ENCODE peak calls at places on chromosomes 13 and 19, in seven cellular contexts. One of them, this sample, is unnamed.

GRCh38 chr19:45911291-45911690 is 3.3 kb downstream of the NANOS2 start:
- DNase-seq in AG04450: no peak
- DNase-seq in mesothelial cell of epicardium: no peak
- DNase-seq in AG09309: no peak
- DNase-seq in ascending aorta: no peak
- DNase-seq in mucosa of descending colon: no peak
- DNase-seq in bronchial epithelial cell: no peak
- DNase-seq in this sample: no peak

GRCh38 chr19:58562126-58563033 is 4.0 kb upstream of the UBE2M start:
- DNase-seq in AG09309: no peak
- DNase-seq in AG04450: no peak
- DNase-seq in mucosa of descending colon: peak
- DNase-seq in mesothelial cell of epicardium: no peak
- DNase-seq in bronchial epithelial cell: no peak
- DNase-seq in ascending aorta: no peak
- DNase-seq in this sample: no peak

GRCh38 chr19:54172764-54173699 is at the start of gene TMC4:
- DNase-seq in mesothelial cell of epicardium: no peak
- DNase-seq in AG09309: no peak
- DNase-seq in mucosa of descending colon: peak
- DNase-seq in ascending aorta: no peak
- DNase-seq in AG04450: no peak
- DNase-seq in bronchial epithelial cell: peak
- DNase-seq in this sample: no peak

GRCh38 chr13:19860884-19861655 is 2.4 kb downstream of the ZMYM5 start:
- DNase-seq in mucosa of descending colon: no peak
- DNase-seq in AG04450: no peak
- DNase-seq in ascending aorta: no peak
- DNase-seq in mesothelial cell of epicardium: no peak
- DNase-seq in AG09309: no peak
- DNase-seq in bronchial epithelial cell: peak
- DNase-seq in this sample: no peak

GRCh38 chr13:46170687-46171086 is 11.3 kb downstream of the LCP1 start:
- DNase-seq in mesothelial cell of epicardium: no peak
- DNase-seq in AG09309: no peak
- DNase-seq in bronchial epithelial cell: no peak
- DNase-seq in ascending aorta: no peak
- DNase-seq in mucosa of descending colon: no peak
- DNase-seq in AG04450: no peak
- DNase-seq in this sample: no peak

GRCh38 chr13:67742478-67742877 is 512.3 kb upstream of the PCDH9 start:
- DNase-seq in AG04450: no peak
- DNase-seq in mesothelial cell of epicardium: no peak
- DNase-seq in mucosa of descending colon: no peak
- DNase-seq in ascending aorta: no peak
- DNase-seq in AG09309: no peak
- DNase-seq in bronchial epithelial cell: no peak
- DNase-seq in this sample: no peak

GRCh38 chr19:48842744-48843162 is 6.5 kb upstream of the HSD17B14 start:
- DNase-seq in mesothelial cell of epicardium: no peak
- DNase-seq in ascending aorta: no peak
- DNase-seq in AG09309: no peak
- DNase-seq in AG04450: no peak
- DNase-seq in bronchial epithelial cell: peak
- DNase-seq in mucosa of descending colon: no peak
- DNase-seq in this sample: no peak

GRCh38 chr19:10069046-10069445 is 17.1 kb upstream of the SHFL start:
- DNase-seq in ascending aorta: no peak
- DNase-seq in mesothelial cell of epicardium: no peak
- DNase-seq in mucosa of descending colon: no peak
- DNase-seq in bronchial epithelial cell: peak
- DNase-seq in AG04450: no peak
- DNase-seq in AG09309: no peak
- DNase-seq in this sample: no peak

GRCh38 chr13:47249296-47249695 is 352.4 kb upstream of the HTR2A start:
- DNase-seq in mucosa of descending colon: no peak
- DNase-seq in AG04450: no peak
- DNase-seq in AG09309: no peak
- DNase-seq in bronchial epithelial cell: no peak
- DNase-seq in mesothelial cell of epicardium: no peak
- DNase-seq in ascending aorta: no peak
- DNase-seq in this sample: no peak

GRCh38 chr13:105144020-105144419 is 1391.4 kb downstream of the EFNB2 start:
- DNase-seq in AG04450: no peak
- DNase-seq in AG09309: no peak
- DNase-seq in ascending aorta: no peak
- DNase-seq in mucosa of descending colon: no peak
- DNase-seq in bronchial epithelial cell: no peak
- DNase-seq in mesothelial cell of epicardium: no peak
- DNase-seq in this sample: no peak

GRCh38 chr13:112071011-112071901 is 4.3 kb downstream of the SOX1 start:
- DNase-seq in ascending aorta: no peak
- DNase-seq in mucosa of descending colon: no peak
- DNase-seq in bronchial epithelial cell: no peak
- DNase-seq in mesothelial cell of epicardium: no peak
- DNase-seq in AG04450: no peak
- DNase-seq in AG09309: no peak
- DNase-seq in this sample: no peak

GRCh38 chr13:36133950-36134349 is 2.8 kb upstream of the DCLK1 start:
- DNase-seq in mucosa of descending colon: no peak
- DNase-seq in AG09309: no peak
- DNase-seq in bronchial epithelial cell: no peak
- DNase-seq in ascending aorta: no peak
- DNase-seq in AG04450: no peak
- DNase-seq in mesothelial cell of epicardium: no peak
- DNase-seq in this sample: no peak

DNA sequence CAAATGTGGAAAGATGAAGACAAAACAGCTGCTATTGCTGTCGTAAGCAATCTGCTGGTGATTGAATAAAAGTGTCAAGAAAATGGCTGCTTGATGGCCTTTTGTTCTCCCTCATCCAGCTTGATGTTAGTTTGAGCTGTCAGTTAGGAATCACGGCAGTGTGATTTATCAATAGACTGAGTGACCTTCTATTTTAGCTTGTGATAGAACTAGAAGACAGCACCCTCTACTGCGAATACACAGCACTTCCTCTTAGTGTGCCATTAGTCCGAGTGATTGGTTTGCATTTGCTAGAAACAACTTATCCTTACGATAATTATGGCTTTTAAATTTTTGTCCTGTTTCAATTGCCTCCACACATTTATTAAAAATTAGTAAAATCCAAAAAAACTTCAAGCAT is 76.2 kb downstream of the MZT1 start:
- DNase-seq in mesothelial cell of epicardium: no peak
- DNase-seq in AG04450: no peak
- DNase-seq in AG09309: no peak
- DNase-seq in mucosa of descending colon: no peak
- DNase-seq in bronchial epithelial cell: peak
- DNase-seq in ascending aorta: no peak
- DNase-seq in this sample: no peak
- TF ChIP-seq CTCF in mesothelial cell of epicardium: no peak
- TF ChIP-seq CTCF in AG04450: peak
- TF ChIP-seq CTCF in AG09309: no peak
- TF ChIP-seq CTCF in mucosa of descending colon: no peak
- TF ChIP-seq CTCF in bronchial epithelial cell: peak
- TF ChIP-seq CTCF in ascending aorta: no peak
- TF ChIP-seq CTCF in this sample: peak

GRCh38 chr19:37309834-37310575 is 60.9 kb upstream of the ZNF527 start:
- DNase-seq in bronchial epithelial cell: no peak
- DNase-seq in mesothelial cell of epicardium: no peak
- DNase-seq in ascending aorta: no peak
- DNase-seq in mucosa of descending colon: no peak
- DNase-seq in AG04450: no peak
- DNase-seq in AG09309: no peak
- DNase-seq in this sample: no peak
- TF ChIP-seq CTCF in bronchial epithelial cell: peak
- TF ChIP-seq CTCF in mesothelial cell of epicardium: no peak
- TF ChIP-seq CTCF in ascending aorta: no peak
- TF ChIP-seq CTCF in mucosa of descending colon: no peak
- TF ChIP-seq CTCF in AG04450: no peak
- TF ChIP-seq CTCF in AG09309: no peak
- TF ChIP-seq CTCF in this sample: no peak

DNA sequence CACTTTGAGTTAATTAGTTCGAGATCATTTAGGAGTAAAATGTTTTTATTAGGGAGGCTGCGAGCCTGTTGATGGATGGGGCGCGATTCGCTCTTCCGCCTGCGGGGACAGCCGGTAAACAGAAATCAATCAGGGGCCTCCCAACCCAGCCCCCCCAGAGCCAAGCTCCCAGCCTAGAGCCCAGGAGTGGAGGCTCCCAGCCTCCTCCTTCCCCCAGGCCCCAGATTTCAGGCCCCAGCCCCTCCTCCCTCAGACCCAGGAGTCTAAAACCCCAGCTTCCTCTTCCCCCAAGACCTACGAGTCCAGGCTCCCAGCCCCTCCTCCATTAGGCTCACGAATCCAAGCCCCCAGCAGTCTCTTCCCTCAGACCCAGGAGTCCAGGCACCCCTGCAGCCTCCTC is 9.7 kb upstream of the ERFL start:
- DNase-seq in ascending aorta: no peak
- DNase-seq in mesothelial cell of epicardium: no peak
- DNase-seq in mucosa of descending colon: peak
- DNase-seq in AG09309: no peak
- DNase-seq in bronchial epithelial cell: no peak
- DNase-seq in AG04450: no peak
- DNase-seq in this sample: no peak
- TF ChIP-seq CTCF in ascending aorta: no peak
- TF ChIP-seq CTCF in mesothelial cell of epicardium: no peak
- TF ChIP-seq CTCF in mucosa of descending colon: no peak
- TF ChIP-seq CTCF in AG09309: peak
- TF ChIP-seq CTCF in bronchial epithelial cell: no peak
- TF ChIP-seq CTCF in AG04450: no peak
- TF ChIP-seq CTCF in this sample: no peak

GRCh38 chr13:61024046-61024445 is 391.6 kb downstream of the PCDH20 start:
- DNase-seq in ascending aorta: no peak
- DNase-seq in AG09309: no peak
- DNase-seq in bronchial epithelial cell: no peak
- DNase-seq in mesothelial cell of epicardium: no peak
- DNase-seq in AG04450: no peak
- DNase-seq in mucosa of descending colon: no peak
- DNase-seq in this sample: no peak

GRCh38 chr13:61030445-61030844 is 385.2 kb downstream of the PCDH20 start:
- DNase-seq in mucosa of descending colon: no peak
- DNase-seq in AG09309: no peak
- DNase-seq in AG04450: no peak
- DNase-seq in mesothelial cell of epicardium: no peak
- DNase-seq in bronchial epithelial cell: no peak
- DNase-seq in ascending aorta: no peak
- DNase-seq in this sample: no peak

GRCh38 chr13:61029064-61029463 is 386.6 kb downstream of the PCDH20 start:
- DNase-seq in mesothelial cell of epicardium: no peak
- DNase-seq in AG04450: no peak
- DNase-seq in ascending aorta: no peak
- DNase-seq in bronchial epithelial cell: no peak
- DNase-seq in AG09309: no peak
- DNase-seq in mucosa of descending colon: no peak
- DNase-seq in this sample: no peak
- TF ChIP-seq CTCF in mesothelial cell of epicardium: no peak
- TF ChIP-seq CTCF in AG04450: no peak
- TF ChIP-seq CTCF in ascending aorta: no peak
- TF ChIP-seq CTCF in bronchial epithelial cell: no peak
- TF ChIP-seq CTCF in AG09309: no peak
- TF ChIP-seq CTCF in mucosa of descending colon: no peak
- TF ChIP-seq CTCF in this sample: no peak

GRCh38 chr13:28754698-28755545 is 36.2 kb upstream of the SLC46A3 start:
- DNase-seq in mucosa of descending colon: no peak
- DNase-seq in AG09309: no peak
- DNase-seq in mesothelial cell of epicardium: no peak
- DNase-seq in ascending aorta: no peak
- DNase-seq in AG04450: no peak
- DNase-seq in bronchial epithelial cell: no peak
- DNase-seq in this sample: peak
- TF ChIP-seq CTCF in mucosa of descending colon: no peak
- TF ChIP-seq CTCF in AG09309: peak
- TF ChIP-seq CTCF in mesothelial cell of epicardium: no peak
- TF ChIP-seq CTCF in ascending aorta: no peak
- TF ChIP-seq CTCF in AG04450: no peak
- TF ChIP-seq CTCF in bronchial epithelial cell: no peak
- TF ChIP-seq CTCF in this sample: peak

DNA sequence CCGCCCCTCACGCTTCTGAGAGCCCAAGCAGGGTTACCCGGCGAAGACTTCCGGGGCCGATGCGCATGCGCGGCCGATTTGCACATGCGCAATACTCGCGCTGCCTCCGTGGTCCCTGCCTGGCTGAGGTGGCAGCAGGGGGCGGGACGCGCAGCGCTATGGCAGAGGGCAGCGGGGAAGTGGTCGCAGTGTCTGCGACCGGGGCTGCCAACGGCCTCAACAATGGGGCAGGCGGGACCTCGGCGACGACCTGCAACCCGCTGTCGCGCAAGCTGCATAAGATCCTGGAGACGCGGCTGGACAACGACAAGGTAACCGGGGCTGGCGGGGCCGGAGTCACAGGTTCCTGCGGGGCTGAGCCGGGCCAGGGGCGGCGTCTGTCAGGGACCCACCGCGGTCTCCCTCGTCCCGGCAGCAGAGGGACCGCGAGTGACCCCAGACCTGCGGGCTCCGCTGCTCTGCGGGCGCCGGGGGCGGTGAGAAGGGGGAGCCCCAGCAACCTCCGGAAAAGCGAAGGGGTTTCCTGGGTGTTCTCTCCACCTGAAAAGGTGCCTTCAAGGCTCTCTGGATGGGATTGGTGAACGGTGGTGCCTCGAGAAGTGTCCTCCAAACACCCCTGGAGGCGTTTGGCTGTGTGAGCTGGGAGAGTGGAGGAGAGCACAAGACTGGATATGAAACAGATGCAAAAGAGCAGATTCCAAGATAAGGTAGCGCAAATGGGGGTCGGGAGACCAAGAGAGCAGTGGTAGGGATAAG is at the start of gene COG6:
- DNase-seq in ascending aorta: peak
- DNase-seq in AG09309: peak
- DNase-seq in mesothelial cell of epicardium: peak
- DNase-seq in mucosa of descending colon: peak
- DNase-seq in AG04450: peak
- DNase-seq in bronchial epithelial cell: peak
- DNase-seq in this sample: peak
- TF ChIP-seq CTCF in ascending aorta: no peak
- TF ChIP-seq CTCF in AG09309: no peak
- TF ChIP-seq CTCF in mesothelial cell of epicardium: no peak
- TF ChIP-seq CTCF in mucosa of descending colon: no peak
- TF ChIP-seq CTCF in AG04450: no peak
- TF ChIP-seq CTCF in bronchial epithelial cell: peak
- TF ChIP-seq CTCF in this sample: peak

GRCh38 chr19:18401580-18402112 is 4.2 kb upstream of the LRRC25 start:
- DNase-seq in bronchial epithelial cell: peak
- DNase-seq in AG09309: no peak
- DNase-seq in ascending aorta: no peak
- DNase-seq in mesothelial cell of epicardium: no peak
- DNase-seq in AG04450: no peak
- DNase-seq in mucosa of descending colon: peak
- DNase-seq in this sample: no peak
- TF ChIP-seq CTCF in bronchial epithelial cell: peak
- TF ChIP-seq CTCF in AG09309: peak
- TF ChIP-seq CTCF in ascending aorta: no peak
- TF ChIP-seq CTCF in mesothelial cell of epicardium: no peak
- TF ChIP-seq CTCF in AG04450: peak
- TF ChIP-seq CTCF in mucosa of descending colon: no peak
- TF ChIP-seq CTCF in this sample: peak